ENCODE peak calls at places on chromosomes 7 and 10, in nine cellular contexts. B is psoas muscle, L is right cardiac atrium, N is thoracic aorta, H is left lung, K is OCI-LY7, X is heart left ventricle, D is tibial artery, F is MM.1S. I is an unnamed sample.

GRCh38 chr7:135775230-135775629 is 26.6 kb upstream of the FAM180A start:
- DNase-seq in B (no peak), L (peak), N (no peak), H (no peak), K (no peak), X (no peak), D (no peak), F (no peak), I (no peak)

GRCh38 chr10:17537281-17537680 is 79.9 kb downstream of the HACD1 start:
- DNase-seq in B (no peak), L (no peak), N (no peak), H (no peak), K (no peak), X (no peak), D (no peak), F (no peak), I (no peak)

GRCh38 chr7:114653391-114654088 is 238.9 kb downstream of the FOXP2 start:
- DNase-seq in B (no peak), L (no peak), N (no peak), H (no peak), K (no peak), X (no peak), D (no peak), F (no peak), I (no peak)

GRCh38 chr10:15123749-15124184 is 26.6 kb downstream of the RPP38 start:
- DNase-seq in B (no peak), L (no peak), N (no peak), H (no peak), K (no peak), X (no peak), D (no peak), F (no peak), I (no peak)

GRCh38 chr7:142263598-142264380 is 5.9 kb upstream of the PRSS58 start:
- DNase-seq in B (no peak), L (no peak), N (no peak), H (no peak), K (no peak), X (no peak), D (no peak), F (no peak), I (no peak)

GRCh38 chr10:69215405-69216176 is 4.5 kb upstream of the HKDC1 start:
- DNase-seq in B (no peak), L (no peak), N (no peak), H (no peak), K (no peak), X (no peak), D (no peak), F (peak), I (no peak)

GRCh38 chr10:68489919-68490318 is 18.1 kb upstream of the DNA2 start:
- DNase-seq in B (no peak), L (no peak), N (no peak), H (no peak), K (no peak), X (no peak), D (no peak), F (no peak), I (no peak)

GRCh38 chr7:89316584-89316983 is 521.0 kb upstream of the TEX47 start:
- DNase-seq in B (no peak), L (no peak), N (no peak), H (no peak), K (no peak), X (no peak), D (no peak), F (no peak), I (no peak)

GRCh38 chr7:103487419-103487818 is 41.4 kb upstream of the SLC26A5 start:
- DNase-seq in B (no peak), L (no peak), N (no peak), H (no peak), K (no peak), X (no peak), D (no peak), F (no peak), I (no peak)

GRCh38 chr7:139370301-139370942 is 10.7 kb downstream of the LUC7L2 start:
- DNase-seq in B (no peak), L (no peak), N (no peak), H (no peak), K (no peak), X (no peak), D (no peak), F (no peak), I (no peak)

GRCh38 chr7:31747553-31747952 is 60.5 kb downstream of the PPP1R17 start:
- DNase-seq in B (no peak), L (no peak), N (no peak), H (no peak), K (no peak), X (no peak), D (no peak), F (no peak), I (no peak)

GRCh38 chr10:4382811-4383210 is 443.2 kb upstream of the AKR1E2 start:
- DNase-seq in B (no peak), L (no peak), N (no peak), H (no peak), K (no peak), X (no peak), D (no peak), F (no peak), I (no peak)

GRCh38 chr7:30743371-30744074 is 8.4 kb upstream of the INMT start:
- DNase-seq in B (no peak), L (no peak), N (no peak), H (no peak), K (no peak), X (peak), D (no peak), F (no peak), I (no peak)

GRCh38 chr10:133270773-133271297 is 5.8 kb downstream of the ADAM8 start:
- DNase-seq in B (no peak), L (no peak), N (no peak), H (no peak), K (no peak), X (no peak), D (no peak), F (no peak), I (no peak)

GRCh38 chr10:100996678-100997363 is 2.8 kb upstream of the LZTS2 start:
- DNase-seq in B (no peak), L (no peak), N (no peak), H (no peak), K (peak), X (no peak), D (no peak), F (peak), I (no peak)

GRCh38 chr7:11507929-11508328 is 324.1 kb downstream of the THSD7A start:
- DNase-seq in B (no peak), L (no peak), N (no peak), H (no peak), K (no peak), X (no peak), D (no peak), F (no peak), I (no peak)

GRCh38 chr7:156503195-156503594 is 137.4 kb upstream of the RNF32 start:
- DNase-seq in B (no peak), L (no peak), N (no peak), H (no peak), K (no peak), X (no peak), D (no peak), F (no peak), I (no peak)

GRCh38 chr7:149838992-149839408 is 825 bp downstream of the ZNF862 start:
- DNase-seq in B (no peak), L (no peak), N (no peak), H (no peak), K (no peak), X (no peak), D (no peak), F (no peak), I (no peak)

GRCh38 chr10:78427497-78428031 is 393.9 kb downstream of the RPS24 start:
- DNase-seq in B (no peak), L (no peak), N (no peak), H (no peak), K (no peak), X (no peak), D (no peak), F (no peak), I (no peak)

GRCh38 chr7:158066085-158066484 is 521.5 kb downstream of the PTPRN2 start:
- DNase-seq in B (no peak), L (no peak), N (no peak), H (no peak), K (no peak), X (no peak), D (no peak), F (no peak), I (no peak)

GRCh38 chr7:85075864-85076263 is 111.0 kb downstream of the SEMA3D start:
- DNase-seq in B (no peak), L (no peak), N (no peak), H (no peak), K (no peak), X (no peak), D (no peak), F (no peak), I (no peak)

GRCh38 chr7:141820067-141820466 is 21.2 kb downstream of the PRSS37 start:
- DNase-seq in B (no peak), L (no peak), N (no peak), H (no peak), K (no peak), X (no peak), D (no peak), F (no peak), I (no peak)

GRCh38 chr10:116104210-116104932 is 168.6 kb downstream of the GFRA1 start:
- DNase-seq in B (no peak), L (no peak), N (no peak), H (no peak), K (no peak), X (no peak), D (no peak), F (no peak), I (no peak)

GRCh38 chr7:76303057-76303828 is 770 bp downstream of the HSPB1 start:
- DNase-seq in B (peak), L (peak), N (no peak), H (peak), K (peak), X (peak), D (peak), F (peak), I (peak)

DNA sequence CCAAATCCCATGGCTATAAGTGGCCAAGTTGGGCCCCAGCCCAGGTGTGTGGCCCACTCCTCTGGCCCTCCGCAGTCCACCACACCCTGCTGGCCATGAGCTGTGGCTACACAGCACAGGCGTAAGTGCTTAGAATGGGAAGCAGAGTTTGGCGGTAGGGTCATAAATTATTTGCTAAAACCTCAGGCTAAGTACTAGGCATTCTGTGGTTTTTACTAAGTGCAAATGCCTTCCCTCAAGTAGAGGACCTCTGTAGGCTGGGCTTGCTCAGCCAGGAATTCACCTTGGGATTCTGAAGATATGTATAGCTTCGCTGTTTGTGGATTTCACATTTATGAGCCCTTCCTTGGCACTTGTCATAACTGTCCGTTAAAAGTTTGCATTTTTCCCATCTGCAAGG is 44.8 kb upstream of the LOXL4 start:
- DNase-seq in B (no peak), L (no peak), N (no peak), H (no peak), K (no peak), X (no peak), D (no peak), F (no peak), I (no peak)
- H3K4me3 ChIP-seq in B (no peak), L (no peak), N (no peak), H (no peak), K (no peak), X (no peak), D (no peak), F (no peak), I (no peak)

GRCh38 chr7:16660702-16661464 is 14.9 kb downstream of the BZW2 start:
- DNase-seq in B (no peak), L (no peak), N (no peak), H (no peak), K (no peak), X (no peak), D (no peak), F (no peak), I (no peak)
- H3K27ac ChIP-seq in B (peak), L (peak), N (no peak), H (no peak), K (no peak), X (peak), D (no peak), F (no peak), I (peak)

DNA sequence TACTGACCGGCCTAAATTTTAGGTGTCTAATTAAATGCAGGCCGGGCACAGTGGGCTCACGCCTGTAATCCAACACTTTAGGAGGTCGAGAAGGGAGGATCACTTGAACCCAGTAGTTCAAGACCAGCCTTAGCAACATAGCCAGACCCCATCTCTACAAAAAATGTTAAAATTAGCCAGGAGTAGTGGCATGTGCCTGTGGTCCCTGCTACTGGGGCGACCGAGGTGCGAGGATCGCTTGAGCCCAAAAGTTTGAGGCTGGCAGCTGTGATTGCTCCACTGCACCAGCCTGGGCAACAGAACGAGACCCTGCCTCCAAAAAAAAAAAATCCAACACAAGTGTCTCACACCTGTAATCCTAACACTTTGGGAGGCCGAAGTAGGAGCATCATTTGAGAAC is 491 bp upstream of the SLC37A3 start:
- DNase-seq in B (no peak), L (no peak), N (no peak), H (no peak), K (no peak), X (no peak), D (no peak), F (no peak), I (no peak)
- H3K4me3 ChIP-seq in B (peak), L (no peak), N (peak), H (peak), K (no peak), X (peak), D (peak), F (no peak), I (no peak)

DNA sequence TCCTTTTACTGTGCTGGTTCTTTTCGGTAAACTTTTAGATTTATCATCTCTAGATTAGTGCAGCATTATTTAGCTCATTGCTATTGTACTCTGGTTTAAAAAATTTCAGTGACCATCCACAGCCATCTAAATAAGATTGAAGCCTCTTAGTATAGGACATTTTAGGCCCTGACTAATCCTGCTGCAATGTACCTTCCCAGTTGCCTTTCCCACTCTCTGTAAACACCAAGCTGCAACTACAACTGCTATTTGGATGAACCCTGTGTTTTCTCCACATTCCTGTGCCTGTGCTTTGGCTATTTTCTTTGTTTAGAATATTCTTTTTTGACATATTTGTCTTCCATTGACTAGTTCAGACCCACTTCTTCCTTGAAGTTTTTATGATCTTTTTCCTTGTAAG is 314.6 kb downstream of the AUTS2 start:
- DNase-seq in B (no peak), L (no peak), N (no peak), H (no peak), K (no peak), X (no peak), D (no peak), F (no peak), I (no peak)
- H3K27ac ChIP-seq in B (no peak), L (no peak), N (no peak), H (no peak), K (no peak), X (no peak), D (no peak), F (no peak), I (no peak)

GRCh38 chr10:93515071-93515962 is 18.9 kb downstream of the CEP55 start:
- DNase-seq in B (no peak), L (no peak), N (no peak), H (no peak), K (no peak), X (no peak), D (no peak), F (no peak), I (no peak)
- H3K4me3 ChIP-seq in B (no peak), L (no peak), N (peak), H (no peak), K (no peak), X (no peak), D (no peak), F (no peak), I (no peak)

DNA sequence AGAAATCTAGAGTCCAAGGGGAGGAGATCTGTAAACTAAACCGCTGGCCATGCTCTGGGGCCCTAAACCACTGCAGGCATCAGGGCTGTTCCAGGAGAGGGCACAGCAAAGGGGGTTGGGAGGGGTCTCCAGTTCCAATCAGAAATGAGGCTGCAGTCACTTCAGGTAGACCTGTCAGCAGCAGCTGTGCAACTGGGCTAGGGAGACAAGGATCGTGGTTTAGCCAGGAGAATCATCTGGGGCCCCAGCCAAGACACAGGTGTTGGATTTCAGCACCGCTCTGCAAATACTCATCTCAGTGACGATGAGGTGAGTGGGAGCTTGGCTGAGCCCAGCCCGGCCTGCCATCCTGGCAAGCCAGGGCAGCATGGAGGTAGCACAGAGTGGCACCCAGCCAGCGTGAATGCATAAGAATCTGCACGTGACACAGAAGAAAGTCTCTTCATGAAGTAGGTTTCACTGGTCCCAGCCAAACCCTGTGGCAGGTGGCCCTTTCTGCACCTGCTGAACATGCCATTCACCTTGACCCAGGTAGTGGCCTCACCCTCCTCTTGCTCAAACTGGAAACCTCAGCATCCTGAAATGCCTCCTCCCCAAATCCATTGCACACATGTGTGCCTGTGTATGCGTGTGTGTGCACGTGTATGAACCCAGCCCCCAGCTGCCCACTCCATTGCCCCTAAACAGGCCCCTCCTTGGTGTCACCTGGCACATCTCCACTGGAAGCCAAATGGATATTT is 9.7 kb downstream of the GPRIN2 start:
- DNase-seq in B (peak), L (no peak), N (peak), H (peak), K (no peak), X (peak), D (peak), F (no peak), I (peak)
- H3K27ac ChIP-seq in B (no peak), L (no peak), N (no peak), H (peak), K (no peak), X (no peak), D (no peak), F (no peak), I (no peak)

DNA sequence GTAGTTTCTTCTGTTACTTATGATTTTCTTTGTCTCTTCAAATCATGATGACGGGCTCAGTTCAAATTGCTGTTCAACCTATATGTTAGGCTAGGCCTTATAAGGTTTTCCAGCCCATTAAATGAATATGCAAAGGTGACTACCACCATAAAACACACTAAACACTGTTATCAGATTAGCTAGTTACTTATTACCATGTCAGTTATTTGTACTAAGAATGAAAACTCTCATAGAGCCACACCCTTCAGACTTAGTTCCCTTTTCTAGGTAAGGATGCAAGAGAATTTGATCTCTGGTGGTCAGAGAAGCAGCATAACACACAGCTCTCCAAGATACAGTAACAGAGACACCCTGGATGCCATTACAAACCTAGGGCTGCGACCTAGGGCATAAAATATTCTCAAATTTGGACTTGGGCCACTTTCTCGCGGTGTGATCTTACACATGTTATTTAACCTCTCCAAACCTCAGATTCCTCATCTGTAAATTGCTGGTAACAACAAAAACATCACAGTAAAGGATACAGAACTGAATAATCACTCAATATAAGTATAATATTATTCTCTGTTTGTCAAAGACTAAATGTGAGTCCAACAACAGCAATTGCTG is 35.6 kb downstream of the ANKMY2 start:
- DNase-seq in B (no peak), L (no peak), N (no peak), H (no peak), K (no peak), X (no peak), D (no peak), F (no peak), I (no peak)
- H3K4me3 ChIP-seq in B (no peak), L (no peak), N (no peak), H (no peak), K (no peak), X (no peak), D (no peak), F (no peak), I (no peak)

DNA sequence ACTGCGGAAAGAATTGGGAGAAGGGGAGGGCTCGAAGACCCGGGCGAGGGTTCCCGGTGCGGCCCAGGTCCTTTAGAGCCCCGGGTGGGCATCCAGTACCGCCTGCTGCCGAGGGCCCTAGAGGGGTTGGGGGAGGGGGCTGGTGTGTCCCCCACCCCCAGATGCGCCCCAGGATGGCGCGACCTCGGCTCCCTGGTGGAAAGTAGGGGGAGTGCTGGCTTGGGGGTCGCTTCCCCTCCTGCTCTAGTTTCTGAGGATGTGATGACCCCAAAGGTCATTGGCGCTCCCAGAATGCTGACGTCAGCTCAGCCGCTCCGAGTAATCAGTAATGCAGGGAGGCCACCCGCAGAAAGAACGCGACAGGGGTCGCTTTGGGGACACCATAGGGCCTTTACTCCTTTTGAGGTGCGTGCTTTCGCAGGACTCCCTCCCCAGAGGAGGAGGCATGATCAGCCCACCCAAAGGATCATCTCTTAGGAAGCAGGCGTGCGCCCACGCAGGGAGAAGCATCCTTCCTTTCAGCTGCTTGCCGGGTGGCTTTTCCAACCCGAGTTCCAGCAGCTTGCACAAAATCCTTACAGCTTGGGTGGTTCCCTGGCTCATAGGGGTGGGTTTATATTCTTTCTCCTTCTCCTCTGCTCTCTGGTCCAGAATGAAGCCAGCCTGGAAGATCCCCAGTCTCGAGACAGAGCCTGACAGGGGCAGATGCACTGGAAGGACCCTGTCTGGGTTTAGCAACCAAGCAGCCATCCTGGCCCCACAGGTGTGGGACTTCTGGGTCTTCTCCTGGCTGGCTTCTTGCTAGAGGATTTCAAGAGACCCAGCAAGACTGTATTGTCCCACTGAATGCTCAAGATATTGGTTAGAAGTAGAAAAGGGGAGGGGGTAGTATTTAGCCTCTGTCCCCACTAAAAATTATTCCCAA is 1.3 kb upstream of the PRKAG2 start:
- DNase-seq in B (peak), L (no peak), N (no peak), H (no peak), K (no peak), X (no peak), D (no peak), F (no peak), I (no peak)
- H3K27ac ChIP-seq in B (no peak), L (no peak), N (no peak), H (no peak), K (no peak), X (no peak), D (peak), F (no peak), I (no peak)